ENCODE peak calls at places on chromosome 1, in four cellular contexts. One of them, this sample, is unnamed.

GRCh38 chr1:31182352-31182751 is 57.3 kb downstream of the NKAIN1 start:
- DNase-seq in brain microvascular endothelial cell: peak; percentile 82
- DNase-seq in heart right ventricle: peak; percentile 83
- DNase-seq in heart left ventricle: peak; percentile 87
- DNase-seq in this sample: peak; percentile 91

GRCh38 chr1:161131721-161132409 is 602 bp downstream of the DEDD start:
- DNase-seq in brain microvascular endothelial cell: no peak
- DNase-seq in heart right ventricle: no peak
- DNase-seq in heart left ventricle: no peak
- DNase-seq in this sample: no peak

GRCh38 chr1:23524716-23525401 is 6.2 kb downstream of the E2F2 start:
- DNase-seq in brain microvascular endothelial cell: no peak
- DNase-seq in heart right ventricle: no peak
- DNase-seq in heart left ventricle: peak; percentile 15
- DNase-seq in this sample: no peak

GRCh38 chr1:65278344-65279091 is 30.8 kb upstream of the DNAJC6 start:
- DNase-seq in brain microvascular endothelial cell: no peak
- DNase-seq in heart right ventricle: no peak
- DNase-seq in heart left ventricle: no peak
- DNase-seq in this sample: no peak

GRCh38 chr1:220294754-220295419 is 22.6 kb upstream of the RAB3GAP2 start:
- DNase-seq in brain microvascular endothelial cell: peak; percentile 59
- DNase-seq in heart right ventricle: no peak
- DNase-seq in heart left ventricle: no peak
- DNase-seq in this sample: no peak

GRCh38 chr1:12177156-12177998 is 10.6 kb downstream of the TNFRSF1B start:
- DNase-seq in brain microvascular endothelial cell: no peak
- DNase-seq in heart right ventricle: no peak
- DNase-seq in heart left ventricle: no peak
- DNase-seq in this sample: no peak

GRCh38 chr1:28591708-28592313 is at the start of gene RAB42:
- DNase-seq in brain microvascular endothelial cell: no peak
- DNase-seq in heart right ventricle: peak; percentile 35
- DNase-seq in heart left ventricle: peak; percentile 53
- DNase-seq in this sample: no peak

GRCh38 chr1:44413740-44414139 is 8.7 kb downstream of the RNF220 start:
- DNase-seq in brain microvascular endothelial cell: no peak
- DNase-seq in heart right ventricle: no peak
- DNase-seq in heart left ventricle: no peak
- DNase-seq in this sample: no peak

GRCh38 chr1:193346085-193346484 is 159.7 kb upstream of the B3GALT2 start:
- DNase-seq in brain microvascular endothelial cell: no peak
- DNase-seq in heart right ventricle: no peak
- DNase-seq in heart left ventricle: no peak
- DNase-seq in this sample: no peak

GRCh38 chr1:188295157-188295556 is 1466.4 kb downstream of the PLA2G4A start:
- DNase-seq in brain microvascular endothelial cell: no peak
- DNase-seq in heart right ventricle: no peak
- DNase-seq in heart left ventricle: no peak
- DNase-seq in this sample: no peak

GRCh38 chr1:112904071-112904830 is 51.7 kb downstream of the SLC16A1 start:
- DNase-seq in brain microvascular endothelial cell: peak; percentile 84
- DNase-seq in heart right ventricle: no peak
- DNase-seq in heart left ventricle: no peak
- DNase-seq in this sample: no peak

GRCh38 chr1:34858901-34859441 is 578 bp downstream of the SMIM12 start:
- DNase-seq in brain microvascular endothelial cell: peak; percentile 31
- DNase-seq in heart right ventricle: no peak
- DNase-seq in heart left ventricle: peak; percentile 43
- DNase-seq in this sample: no peak

GRCh38 chr1:94332952-94333351 is 85.2 kb upstream of the ABCD3 start:
- DNase-seq in brain microvascular endothelial cell: peak; percentile 63
- DNase-seq in heart right ventricle: no peak
- DNase-seq in heart left ventricle: no peak
- DNase-seq in this sample: no peak

GRCh38 chr1:211687462-211688215 is 12.2 kb upstream of the NEK2 start:
- DNase-seq in brain microvascular endothelial cell: no peak
- DNase-seq in heart right ventricle: no peak
- DNase-seq in heart left ventricle: no peak
- DNase-seq in this sample: no peak

GRCh38 chr1:203669739-203670138 is 43.1 kb downstream of the ATP2B4 start:
- DNase-seq in brain microvascular endothelial cell: peak; percentile 69
- DNase-seq in heart right ventricle: no peak
- DNase-seq in heart left ventricle: no peak
- DNase-seq in this sample: no peak

GRCh38 chr1:116764466-116764896 is 10.3 kb downstream of the CD2 start:
- DNase-seq in brain microvascular endothelial cell: no peak
- DNase-seq in heart right ventricle: no peak
- DNase-seq in heart left ventricle: no peak
- DNase-seq in this sample: no peak

GRCh38 chr1:15916417-15916816 is 59.5 kb downstream of the ZBTB17 start:
- DNase-seq in brain microvascular endothelial cell: peak; percentile 16
- DNase-seq in heart right ventricle: no peak
- DNase-seq in heart left ventricle: no peak
- DNase-seq in this sample: no peak

GRCh38 chr1:117676615-117677130 is 70.8 kb downstream of the TENT5C start:
- DNase-seq in brain microvascular endothelial cell: no peak
- DNase-seq in heart right ventricle: no peak
- DNase-seq in heart left ventricle: no peak
- DNase-seq in this sample: no peak

GRCh38 chr1:2346691-2347408 is 44.5 kb downstream of the MORN1 start:
- DNase-seq in brain microvascular endothelial cell: no peak
- DNase-seq in heart right ventricle: no peak
- DNase-seq in heart left ventricle: peak; percentile 11
- DNase-seq in this sample: peak; percentile 59

GRCh38 chr1:153608742-153609584 is 4.0 kb downstream of the S100A16 start:
- DNase-seq in brain microvascular endothelial cell: peak; percentile 92
- DNase-seq in heart right ventricle: peak; percentile 88
- DNase-seq in heart left ventricle: peak; percentile 80
- DNase-seq in this sample: peak; percentile 92

DNA sequence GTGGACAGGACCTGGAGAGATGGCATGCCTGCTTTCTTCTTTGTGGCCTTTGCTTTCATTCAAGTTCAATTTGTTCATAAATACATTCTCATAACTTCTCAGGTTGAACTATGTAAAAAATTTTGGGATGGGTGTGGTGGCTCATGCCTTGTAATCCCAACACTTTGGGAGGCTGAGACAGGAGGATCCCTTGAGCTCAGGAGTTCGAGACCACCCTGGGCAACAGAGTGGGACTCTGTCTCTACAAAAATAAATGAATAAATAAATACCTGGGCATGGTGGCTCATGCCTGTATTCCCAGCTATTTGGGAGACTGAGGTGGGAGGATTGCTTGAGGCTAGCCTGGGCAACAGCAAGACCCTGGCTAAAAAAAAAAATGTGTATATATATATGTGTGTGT is 2.1 kb downstream of the KIF1B start:
- DNase-seq in brain microvascular endothelial cell: no peak
- DNase-seq in heart right ventricle: no peak
- DNase-seq in heart left ventricle: no peak
- DNase-seq in this sample: no peak
- TF ChIP-seq CTCF in brain microvascular endothelial cell: no peak
- TF ChIP-seq CTCF in heart right ventricle: no peak
- TF ChIP-seq CTCF in heart left ventricle: no peak
- TF ChIP-seq CTCF in this sample: no peak

DNA sequence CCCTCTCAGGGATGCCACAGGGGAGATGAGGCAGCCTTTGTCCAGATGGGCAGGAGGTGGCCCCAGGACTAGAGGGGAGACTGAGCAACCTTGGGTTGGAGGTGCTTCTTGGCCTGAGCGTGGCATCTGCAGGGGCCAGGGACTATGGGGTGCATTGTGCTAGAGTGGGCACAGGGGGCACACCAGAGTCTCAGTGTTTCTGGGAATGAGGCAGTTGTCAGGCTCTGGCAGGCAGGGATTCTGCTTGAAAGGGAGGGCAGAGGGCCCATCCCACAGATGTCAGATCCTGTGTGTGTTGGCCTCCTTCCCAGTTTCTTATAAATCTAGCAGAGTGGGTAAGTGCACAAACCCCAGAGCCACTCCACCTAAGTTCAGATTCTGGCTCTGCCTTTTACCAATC is 13.7 kb downstream of the LGR6 start:
- DNase-seq in brain microvascular endothelial cell: peak; percentile 69
- DNase-seq in heart right ventricle: peak; percentile 17
- DNase-seq in heart left ventricle: no peak
- DNase-seq in this sample: no peak
- TF ChIP-seq CTCF in brain microvascular endothelial cell: peak; percentile 58
- TF ChIP-seq CTCF in heart right ventricle: no peak
- TF ChIP-seq CTCF in heart left ventricle: peak; percentile 7
- TF ChIP-seq CTCF in this sample: no peak

GRCh38 chr1:53541761-53542550 is 82.8 kb downstream of the DMRTB1 start:
- DNase-seq in brain microvascular endothelial cell: peak; percentile 56
- DNase-seq in heart right ventricle: no peak
- DNase-seq in heart left ventricle: peak; percentile 8
- DNase-seq in this sample: peak; percentile 91
- TF ChIP-seq CTCF in brain microvascular endothelial cell: peak; percentile 65
- TF ChIP-seq CTCF in heart right ventricle: no peak
- TF ChIP-seq CTCF in heart left ventricle: no peak
- TF ChIP-seq CTCF in this sample: no peak

GRCh38 chr1:33640114-33640660 is 167.7 kb downstream of the ZSCAN20 start:
- DNase-seq in brain microvascular endothelial cell: no peak
- DNase-seq in heart right ventricle: no peak
- DNase-seq in heart left ventricle: no peak
- DNase-seq in this sample: no peak

GRCh38 chr1:33636209-33636608 is 163.8 kb downstream of the ZSCAN20 start:
- DNase-seq in brain microvascular endothelial cell: no peak
- DNase-seq in heart right ventricle: no peak
- DNase-seq in heart left ventricle: no peak
- DNase-seq in this sample: no peak

GRCh38 chr1:33637846-33638440 is 165.5 kb downstream of the ZSCAN20 start:
- DNase-seq in brain microvascular endothelial cell: no peak
- DNase-seq in heart right ventricle: no peak
- DNase-seq in heart left ventricle: no peak
- DNase-seq in this sample: no peak

GRCh38 chr1:33635336-33636012 is 163.0 kb downstream of the ZSCAN20 start:
- DNase-seq in brain microvascular endothelial cell: no peak
- DNase-seq in heart right ventricle: no peak
- DNase-seq in heart left ventricle: no peak
- DNase-seq in this sample: no peak

DNA sequence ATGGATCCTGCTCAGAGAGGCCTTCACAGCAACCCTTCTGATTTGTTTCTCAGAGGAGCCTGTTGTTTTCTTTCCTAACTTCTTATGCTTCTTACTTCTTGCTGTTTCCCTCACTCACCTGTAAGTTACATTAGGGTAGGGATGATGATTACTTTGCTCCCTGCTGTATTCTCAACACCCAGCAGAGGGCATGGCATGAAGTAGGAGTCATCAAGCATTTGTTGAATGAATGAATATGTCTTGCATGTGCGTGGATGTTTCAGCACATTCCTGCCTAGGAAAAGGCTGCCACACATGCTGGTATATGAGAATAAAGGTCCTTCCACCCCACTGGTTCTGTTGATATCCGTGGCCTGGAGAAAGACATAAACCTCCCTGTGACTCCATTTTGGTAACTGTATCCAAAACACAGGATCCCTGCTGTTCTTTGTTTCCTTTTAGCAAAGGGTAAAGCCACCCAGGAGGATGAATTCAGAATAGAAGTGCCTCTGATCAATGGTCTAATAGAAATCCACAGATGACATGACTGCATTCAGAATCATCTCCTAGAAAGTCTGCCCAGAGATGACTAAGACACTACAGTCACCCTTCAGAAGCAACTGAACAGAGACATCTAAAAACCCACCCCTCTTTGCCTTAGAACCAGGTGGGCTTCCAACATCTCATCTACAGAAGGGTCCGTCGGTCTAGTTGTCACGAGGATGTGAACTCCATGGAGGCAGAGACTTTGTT is 168.8 kb downstream of the ZSCAN20 start:
- DNase-seq in brain microvascular endothelial cell: peak; percentile 14
- DNase-seq in heart right ventricle: no peak
- DNase-seq in heart left ventricle: no peak
- DNase-seq in this sample: no peak
- TF ChIP-seq CTCF in brain microvascular endothelial cell: peak; percentile 54
- TF ChIP-seq CTCF in heart right ventricle: peak; percentile 53
- TF ChIP-seq CTCF in heart left ventricle: peak; percentile 46
- TF ChIP-seq CTCF in this sample: peak; percentile 12

GRCh38 chr1:82099170-82099569 is 298.4 kb downstream of the ADGRL2 start:
- DNase-seq in brain microvascular endothelial cell: no peak
- DNase-seq in heart right ventricle: no peak
- DNase-seq in heart left ventricle: no peak
- DNase-seq in this sample: no peak
- TF ChIP-seq CTCF in brain microvascular endothelial cell: no peak
- TF ChIP-seq CTCF in heart right ventricle: no peak
- TF ChIP-seq CTCF in heart left ventricle: no peak
- TF ChIP-seq CTCF in this sample: no peak

GRCh38 chr1:40096646-40096976 is 441 bp downstream of the PPT1 start:
- DNase-seq in brain microvascular endothelial cell: no peak
- DNase-seq in heart right ventricle: no peak
- DNase-seq in heart left ventricle: no peak
- DNase-seq in this sample: no peak

GRCh38 chr1:40092811-40093617 is 4.0 kb downstream of the PPT1 start:
- DNase-seq in brain microvascular endothelial cell: no peak
- DNase-seq in heart right ventricle: no peak
- DNase-seq in heart left ventricle: no peak
- DNase-seq in this sample: no peak

GRCh38 chr1:40094481-40095110 is 2.5 kb downstream of the PPT1 start:
- DNase-seq in brain microvascular endothelial cell: no peak
- DNase-seq in heart right ventricle: no peak
- DNase-seq in heart left ventricle: no peak
- DNase-seq in this sample: no peak

GRCh38 chr1:40092241-40092640 is 4.8 kb downstream of the PPT1 start:
- DNase-seq in brain microvascular endothelial cell: no peak
- DNase-seq in heart right ventricle: no peak
- DNase-seq in heart left ventricle: no peak
- DNase-seq in this sample: no peak

GRCh38 chr1:40096977-40097782 is at the start of gene PPT1:
- DNase-seq in brain microvascular endothelial cell: peak; percentile 46
- DNase-seq in heart right ventricle: peak; percentile 68
- DNase-seq in heart left ventricle: peak; percentile 84
- DNase-seq in this sample: peak; percentile 92
- TF ChIP-seq CTCF in brain microvascular endothelial cell: peak; percentile 41
- TF ChIP-seq CTCF in heart right ventricle: peak; percentile 41
- TF ChIP-seq CTCF in heart left ventricle: peak; percentile 46
- TF ChIP-seq CTCF in this sample: no peak